ENCODE peak calls at places on chromosomes 5 and 9, in seven cellular contexts. L is ascending aorta, Z is MM.1S, H is epithelial cell of esophagus, T is transverse colon, V is A549, D is epithelial cell of proximal tubule. S is an unnamed sample.
A peak's percentile ranks its signal among the peaks of the same experiment; 100 is the strongest.

GRCh38 chr9:132372177-132373095 is 17.6 kb upstream of the SETX start:
- DNase-seq in L (peak; percentile 38), Z (peak; percentile 13), H (peak; percentile 60), T (peak; percentile 35), V (no peak), D (no peak), S (no peak)

GRCh38 chr9:127927457-127928231 is 2.9 kb downstream of the PIP5KL1 start:
- DNase-seq in L (no peak), Z (peak; percentile 82), H (peak; percentile 86), T (peak; percentile 84), V (no peak), D (no peak), S (no peak)

GRCh38 chr9:35954942-35955546 is 2.9 kb downstream of the OR2S2 start:
- DNase-seq in L (no peak), Z (peak; percentile 77), H (peak; percentile 81), T (peak; percentile 68), V (peak; percentile 42), D (no peak), S (no peak)

GRCh38 chr9:117149996-117150395 is 264.9 kb downstream of the ASTN2 start:
- DNase-seq in L (no peak), Z (no peak), H (no peak), T (no peak), V (no peak), D (no peak), S (no peak)

GRCh38 chr5:79699766-79700400 is 10.2 kb downstream of the CMYA5 start:
- DNase-seq in L (no peak), Z (peak; percentile 86), H (no peak), T (no peak), V (no peak), D (no peak), S (no peak)

GRCh38 chr5:137113939-137114338 is 385.2 kb downstream of the SPOCK1 start:
- DNase-seq in L (no peak), Z (no peak), H (no peak), T (no peak), V (no peak), D (no peak), S (no peak)

GRCh38 chr9:93087971-93088655 is 7.9 kb upstream of the CARD19 start:
- DNase-seq in L (no peak), Z (no peak), H (no peak), T (no peak), V (no peak), D (no peak), S (no peak)

GRCh38 chr5:2169862-2170820 is 287.4 kb upstream of the IRX4 start:
- DNase-seq in L (no peak), Z (no peak), H (no peak), T (no peak), V (no peak), D (no peak), S (no peak)

GRCh38 chr5:173454381-173454763 is 126.2 kb upstream of the STC2 start:
- DNase-seq in L (no peak), Z (no peak), H (peak; percentile 53), T (no peak), V (peak; percentile 22), D (no peak), S (no peak)

GRCh38 chr9:33445389-33445881 is 2.0 kb downstream of the AQP3 start:
- DNase-seq in L (no peak), Z (no peak), H (no peak), T (peak; percentile 29), V (no peak), D (no peak), S (no peak)

DNA sequence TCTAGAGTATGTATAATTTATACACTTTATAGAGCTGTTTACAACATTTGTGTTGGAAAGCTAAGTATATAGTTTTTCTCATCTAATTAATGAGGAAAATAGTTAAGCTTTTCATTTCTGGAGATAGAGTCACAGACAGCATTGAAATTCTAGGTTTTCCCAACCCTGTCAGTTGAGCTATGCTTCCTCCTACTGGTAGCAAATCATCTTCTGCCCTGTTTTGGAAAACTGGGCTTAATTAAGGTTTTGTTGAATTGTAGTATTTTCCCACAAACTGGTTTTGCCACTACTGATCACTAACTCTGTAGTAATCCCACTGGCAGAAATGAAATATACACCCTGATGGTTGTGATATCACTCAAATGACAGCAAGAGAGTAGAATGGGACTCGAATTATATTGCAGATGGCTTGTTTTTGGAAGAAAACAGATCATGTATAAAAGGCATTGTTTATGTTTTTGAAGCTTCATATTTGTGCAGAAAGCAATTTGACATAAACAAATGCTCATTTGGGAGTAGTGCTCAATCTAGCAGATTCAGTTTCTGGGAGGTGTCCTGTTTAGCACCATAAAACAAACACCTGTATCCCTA is 46.6 kb downstream of the CD180 start:
- DNase-seq in L (no peak), Z (no peak), H (no peak), T (no peak), V (no peak), D (no peak), S (no peak)
- TF ChIP-seq CTCF in L (no peak), Z (peak; percentile 24), H (peak; percentile 13), T (peak; percentile 19), V (peak; percentile 59), D (peak; percentile 73), S (no peak)

GRCh38 chr5:4563400-4563799 is 576.7 kb upstream of the ADAMTS16 start:
- DNase-seq in L (no peak), Z (no peak), H (peak; percentile 70), T (no peak), V (no peak), D (no peak), S (no peak)
- TF ChIP-seq CTCF in L (no peak), Z (no peak), H (peak; percentile 82), T (no peak), V (no peak), D (peak; percentile 59), S (no peak)

GRCh38 chr5:135851907-135852805 is 17.7 kb downstream of the SLC25A48 start:
- DNase-seq in L (no peak), Z (no peak), H (no peak), T (peak; percentile 30), V (no peak), D (no peak), S (no peak)
- TF ChIP-seq CTCF in L (no peak), Z (no peak), H (no peak), T (no peak), V (no peak), D (no peak), S (no peak)

DNA sequence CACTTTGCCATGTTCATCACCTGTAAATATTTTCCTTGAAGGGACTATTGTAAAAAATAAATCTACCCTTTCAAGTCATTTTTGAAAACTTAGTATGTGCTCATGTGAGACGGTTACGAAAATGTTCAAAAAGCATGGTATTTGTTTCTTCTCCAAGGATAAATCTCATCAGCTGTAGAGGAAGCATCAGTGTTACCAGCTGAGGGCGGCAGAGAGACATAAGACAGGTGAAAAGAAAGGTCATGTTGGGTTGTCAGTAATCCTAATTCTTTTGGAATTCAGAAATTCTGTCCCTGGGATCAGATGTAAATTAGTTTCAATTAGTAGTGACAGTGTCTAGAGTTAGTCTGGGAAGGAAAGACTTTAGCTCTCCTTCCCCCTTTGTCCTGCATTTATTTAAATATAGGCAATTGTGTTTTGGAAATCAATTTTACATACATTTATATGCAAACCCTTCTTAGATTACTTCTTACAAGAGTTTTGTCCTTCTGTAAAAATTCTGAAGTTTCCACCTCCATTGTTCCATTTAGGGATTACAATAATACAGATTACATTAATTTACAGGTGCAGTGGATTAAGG is 791.9 kb upstream of the CDH6 start:
- DNase-seq in L (no peak), Z (peak; percentile 55), H (peak; percentile 60), T (peak; percentile 9), V (no peak), D (peak; percentile 22), S (peak; percentile 30)
- TF ChIP-seq CTCF in L (no peak), Z (peak; percentile 82), H (peak; percentile 81), T (peak; percentile 13), V (peak; percentile 18), D (peak; percentile 81), S (no peak)

GRCh38 chr5:141785667-141786066 is 92.5 kb downstream of the PCDH1 start:
- DNase-seq in L (no peak), Z (no peak), H (no peak), T (no peak), V (no peak), D (no peak), S (no peak)

GRCh38 chr5:141787376-141787775 is 90.8 kb downstream of the PCDH1 start:
- DNase-seq in L (no peak), Z (no peak), H (peak; percentile 45), T (no peak), V (no peak), D (no peak), S (no peak)

GRCh38 chr5:141785135-141785534 is 93.1 kb downstream of the PCDH1 start:
- DNase-seq in L (no peak), Z (no peak), H (no peak), T (peak; percentile 48), V (no peak), D (no peak), S (no peak)

GRCh38 chr5:141788296-141788980 is 89.8 kb downstream of the PCDH1 start:
- DNase-seq in L (no peak), Z (no peak), H (no peak), T (no peak), V (no peak), D (no peak), S (no peak)

DNA sequence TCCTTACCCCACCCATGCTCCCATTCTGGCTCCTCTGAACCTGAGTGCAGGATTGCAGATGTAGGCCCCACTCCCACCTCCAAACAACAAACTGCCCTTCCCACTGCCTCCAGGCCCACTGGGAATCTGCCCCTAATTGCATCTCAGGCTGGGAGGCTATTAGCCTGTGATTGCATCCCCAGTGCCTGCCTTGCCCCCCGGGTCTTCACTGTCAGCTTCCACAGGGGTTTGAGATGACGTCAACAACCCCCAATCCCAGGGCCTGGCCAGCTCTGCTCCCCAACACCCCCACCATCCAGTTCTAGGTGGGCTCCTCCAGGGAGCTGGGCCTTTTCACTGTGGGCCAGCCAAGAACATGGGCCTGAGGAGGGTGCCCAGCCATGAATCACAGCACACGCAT is 91.5 kb downstream of the PCDH1 start:
- DNase-seq in L (no peak), Z (no peak), H (no peak), T (no peak), V (no peak), D (no peak), S (no peak)
- TF ChIP-seq CTCF in L (no peak), Z (no peak), H (no peak), T (no peak), V (no peak), D (no peak), S (no peak)

GRCh38 chr5:104498281-104498680 is 935.7 kb upstream of the NUDT12 start:
- DNase-seq in L (no peak), Z (no peak), H (peak; percentile 4), T (no peak), V (no peak), D (no peak), S (no peak)
- TF ChIP-seq CTCF in L (no peak), Z (no peak), H (no peak), T (no peak), V (no peak), D (no peak), S (no peak)

GRCh38 chr5:106843812-106844416 is 826.8 kb downstream of the EFNA5 start:
- DNase-seq in L (no peak), Z (peak; percentile 43), H (peak; percentile 41), T (no peak), V (peak; percentile 12), D (peak; percentile 10), S (no peak)
- TF ChIP-seq CTCF in L (no peak), Z (peak; percentile 41), H (peak; percentile 60), T (no peak), V (peak; percentile 16), D (peak; percentile 49), S (no peak)

S was measured in omental fat pad.